ENCODE peak calls at places on chromosomes 3 and 15, in seven cellular contexts. V is sigmoid colon, Q is astrocyte of the spinal cord, W is fibroblast of villous mesenchyme, N is lower leg skin, A is endothelial cell, Y is right lobe of liver. O is an unnamed sample.
A peak's percentile ranks its signal among the peaks of the same experiment; 100 is the strongest.

GRCh38 chr3:10546887-10547286 is 41.5 kb upstream of the ATP2B2 start:
- DNase-seq in V (no peak), Q (no peak), W (no peak), N (peak; percentile 54), A (no peak), Y (peak; percentile 21), O (no peak)

GRCh38 chr3:55910543-55910942 is 423.4 kb upstream of the WNT5A start:
- DNase-seq in V (no peak), Q (no peak), W (no peak), N (no peak), A (no peak), Y (no peak), O (no peak)

GRCh38 chr3:60392501-60392900 is 858.8 kb downstream of the FHIT start:
- DNase-seq in V (no peak), Q (no peak), W (no peak), N (no peak), A (no peak), Y (no peak), O (no peak)

GRCh38 chr3:122609798-122610559 is 32.5 kb downstream of the PARP15 start:
- DNase-seq in V (no peak), Q (peak; percentile 87), W (peak; percentile 79), N (no peak), A (no peak), Y (no peak), O (peak; percentile 45)

GRCh38 chr3:5791558-5791957 is 604.1 kb downstream of the EDEM1 start:
- DNase-seq in V (no peak), Q (peak; percentile 82), W (no peak), N (no peak), A (no peak), Y (no peak), O (peak; percentile 38)

GRCh38 chr3:51673802-51674654 is 3.0 kb downstream of the TEX264 start:
- DNase-seq in V (peak; percentile 52), Q (no peak), W (no peak), N (peak; percentile 79), A (no peak), Y (peak; percentile 42), O (no peak)

GRCh38 chr15:34754171-34754580 is 622 bp downstream of the GJD2 start:
- DNase-seq in V (no peak), Q (no peak), W (no peak), N (no peak), A (no peak), Y (no peak), O (no peak)

GRCh38 chr3:14933829-14934425 is 13.5 kb upstream of the NR2C2 start:
- DNase-seq in V (no peak), Q (no peak), W (no peak), N (no peak), A (no peak), Y (no peak), O (no peak)

GRCh38 chr15:48087844-48088243 is 32.9 kb upstream of the SLC24A5 start:
- DNase-seq in V (no peak), Q (no peak), W (no peak), N (no peak), A (no peak), Y (no peak), O (no peak)

GRCh38 chr3:38461086-38461390 is 7.3 kb downstream of the ACVR2B start:
- DNase-seq in V (no peak), Q (no peak), W (no peak), N (peak; percentile 72), A (no peak), Y (no peak), O (no peak)

GRCh38 chr3:29215948-29216347 is 64.9 kb upstream of the RBMS3 start:
- DNase-seq in V (no peak), Q (no peak), W (peak; percentile 57), N (no peak), A (no peak), Y (no peak), O (no peak)

GRCh38 chr3:168219530-168219929 is 123.8 kb upstream of the GOLIM4 start:
- DNase-seq in V (no peak), Q (no peak), W (no peak), N (no peak), A (no peak), Y (no peak), O (no peak)

GRCh38 chr3:182971637-182972036 is 8.7 kb downstream of the DCUN1D1 start:
- DNase-seq in V (no peak), Q (peak; percentile 65), W (peak; percentile 59), N (no peak), A (no peak), Y (no peak), O (peak; percentile 19)

GRCh38 chr15:98221144-98221543 is 260.6 kb downstream of the ARRDC4 start:
- DNase-seq in V (no peak), Q (no peak), W (no peak), N (no peak), A (no peak), Y (no peak), O (no peak)

GRCh38 chr3:157428957-157429356 is 7.7 kb upstream of the PTX3 start:
- DNase-seq in V (no peak), Q (no peak), W (no peak), N (no peak), A (no peak), Y (no peak), O (no peak)

GRCh38 chr15:84910928-84911623 is 26.6 kb downstream of the SLC28A1 start:
- DNase-seq in V (no peak), Q (no peak), W (no peak), N (no peak), A (no peak), Y (peak; percentile 71), O (no peak)

GRCh38 chr3:53464424-53464823 is 30.0 kb upstream of the CACNA1D start:
- DNase-seq in V (no peak), Q (no peak), W (no peak), N (no peak), A (no peak), Y (peak; percentile 80), O (no peak)

GRCh38 chr3:60598668-60599067 is 652.6 kb downstream of the FHIT start:
- DNase-seq in V (no peak), Q (no peak), W (no peak), N (no peak), A (no peak), Y (no peak), O (no peak)

GRCh38 chr3:22922317-22922716 is 280.8 kb upstream of the UBE2E2 start:
- DNase-seq in V (no peak), Q (peak; percentile 22), W (no peak), N (no peak), A (no peak), Y (no peak), O (no peak)

GRCh38 chr15:57865294-57865693 is 158.8 kb downstream of the POLR2M start:
- DNase-seq in V (no peak), Q (no peak), W (no peak), N (no peak), A (no peak), Y (no peak), O (no peak)

GRCh38 chr15:78567541-78567940 is 2.2 kb downstream of the CHRNA5 start:
- DNase-seq in V (no peak), Q (no peak), W (no peak), N (no peak), A (no peak), Y (no peak), O (no peak)

GRCh38 chr3:120908030-120908802 is at the start of gene STXBP5L:
- DNase-seq in V (peak; percentile 90), Q (peak; percentile 78), W (peak; percentile 48), N (no peak), A (peak; percentile 99), Y (peak; percentile 56), O (peak; percentile 37)

GRCh38 chr3:177640319-177640997 is 443.2 kb upstream of the TBL1XR1 start:
- DNase-seq in V (no peak), Q (no peak), W (no peak), N (no peak), A (no peak), Y (no peak), O (no peak)

GRCh38 chr3:10370429-10370828 is 49.5 kb upstream of the SEC13 start:
- DNase-seq in V (no peak), Q (peak; percentile 43), W (peak; percentile 84), N (no peak), A (no peak), Y (no peak), O (no peak)

GRCh38 chr3:190026154-190026553 is 94.5 kb downstream of the P3H2 start:
- DNase-seq in V (no peak), Q (no peak), W (no peak), N (no peak), A (no peak), Y (no peak), O (no peak)

GRCh38 chr3:174270841-174271240 is 588.3 kb upstream of the NAALADL2 start:
- DNase-seq in V (no peak), Q (peak; percentile 75), W (peak; percentile 47), N (no peak), A (no peak), Y (no peak), O (peak; percentile 44)

GRCh38 chr15:57445872-57446271 is 69.6 kb downstream of the CGNL1 start:
- DNase-seq in V (no peak), Q (peak; percentile 44), W (peak; percentile 50), N (no peak), A (no peak), Y (no peak), O (no peak)

DNA sequence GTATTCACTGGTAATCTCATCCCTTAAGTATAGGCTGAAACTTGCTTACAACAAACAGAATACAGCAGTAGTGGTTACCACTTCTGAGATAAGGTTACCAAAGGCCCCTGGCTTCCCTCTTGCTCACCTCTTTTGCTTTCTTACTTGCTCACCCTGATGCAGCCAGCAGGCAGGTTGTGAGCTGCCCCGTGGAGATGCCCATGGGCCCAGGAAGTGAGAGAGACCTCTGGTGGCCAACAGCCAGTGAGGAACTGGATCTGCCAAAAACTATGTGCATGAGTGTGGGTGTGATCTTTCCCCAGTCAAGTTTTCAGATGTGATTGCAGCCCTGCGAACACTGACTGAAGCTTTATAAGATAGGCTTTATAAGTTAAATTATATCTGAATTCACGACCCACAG is 48.7 kb downstream of the NMNAT3 start:
- DNase-seq in V (no peak), Q (no peak), W (peak; percentile 14), N (no peak), A (no peak), Y (no peak), O (no peak)
- TF ChIP-seq CTCF in V (no peak), Q (peak; percentile 34), W (peak; percentile 51), N (no peak), A (no peak), Y (peak; percentile 19), O (no peak)

DNA sequence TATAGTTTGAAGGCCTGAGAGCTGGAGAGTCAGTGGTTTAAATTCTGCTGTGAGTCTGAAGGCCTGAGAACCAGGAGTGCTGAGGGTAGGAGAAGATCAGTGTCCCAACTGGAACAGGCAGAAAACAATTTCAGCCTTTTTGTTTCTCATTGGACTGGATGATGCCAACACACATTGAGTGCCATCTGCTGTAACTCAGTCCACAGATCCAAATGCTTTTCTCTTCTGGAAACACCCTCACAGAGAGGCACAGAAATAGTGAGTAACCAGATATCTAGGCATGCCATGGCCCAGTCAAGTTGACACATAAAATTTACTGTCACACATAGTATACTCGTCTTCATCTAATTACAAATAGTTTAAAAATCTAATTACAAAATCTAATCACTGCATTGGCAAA is 100.8 kb downstream of the NEO1 start:
- DNase-seq in V (no peak), Q (no peak), W (no peak), N (no peak), A (no peak), Y (no peak), O (no peak)
- TF ChIP-seq CTCF in V (no peak), Q (no peak), W (no peak), N (no peak), A (no peak), Y (no peak), O (no peak)

GRCh38 chr3:62833538-62833937 is 41.7 kb downstream of the CADPS start:
- DNase-seq in V (no peak), Q (peak; percentile 5), W (peak; percentile 8), N (no peak), A (no peak), Y (no peak), O (no peak)
- TF ChIP-seq CTCF in V (no peak), Q (peak; percentile 46), W (peak; percentile 42), N (no peak), A (no peak), Y (peak; percentile 53), O (peak; percentile 49)

GRCh38 chr15:74307827-74308642 is 59.4 kb downstream of the CYP11A1 start:
- DNase-seq in V (peak; percentile 66), Q (peak; percentile 66), W (peak; percentile 64), N (no peak), A (peak; percentile 64), Y (peak; percentile 54), O (peak; percentile 43)
- TF ChIP-seq CTCF in V (peak; percentile 45), Q (peak; percentile 92), W (peak; percentile 81), N (no peak), A (peak; percentile 21), Y (peak; percentile 68), O (peak; percentile 89)

O was measured in astrocyte of the cerebellum.